ENCODE peak calls at places on chromosomes 4 and X, in four cellular contexts. Y, O, W and R are unnamed samples.

GRCh38 chr4:126627255-126627654 is 1005.5 kb upstream of the INTU start:
- DNase-seq in Y (no peak), O (no peak), W (no peak), R (peak)

GRCh38 chrX:11064851-11065600 is 46.1 kb upstream of the HCCS start:
- DNase-seq in Y (no peak), O (no peak), W (no peak), R (no peak)

GRCh38 chr4:163404570-163404969 is 60.9 kb downstream of the NPY5R start:
- DNase-seq in Y (no peak), O (peak), W (no peak), R (no peak)

GRCh38 chrX:135740683-135741149 is 27.3 kb downstream of the CT45A3 start:
- DNase-seq in Y (peak), O (peak), W (no peak), R (no peak)

GRCh38 chr4:15653430-15653829 is 1.7 kb downstream of the FBXL5 start:
- DNase-seq in Y (no peak), O (no peak), W (no peak), R (no peak)

GRCh38 chrX:149982310-149982709 is 44.0 kb upstream of the EOLA2 start:
- DNase-seq in Y (no peak), O (peak), W (no peak), R (no peak)

GRCh38 chrX:148501121-148502066 is 977 bp downstream of the AFF2 start:
- DNase-seq in Y (peak), O (no peak), W (no peak), R (no peak)

GRCh38 chr4:6306299-6306698 is 36.6 kb downstream of the WFS1 start:
- DNase-seq in Y (no peak), O (no peak), W (no peak), R (no peak)

GRCh38 chr4:15754323-15754722 is 23.8 kb upstream of the CD38 start:
- DNase-seq in Y (no peak), O (no peak), W (no peak), R (no peak)

GRCh38 chr4:99207911-99208718 is 10.9 kb downstream of the ADH6 start:
- DNase-seq in Y (no peak), O (no peak), W (no peak), R (no peak)

GRCh38 chr4:27270435-27270834 is 409.8 kb downstream of the STIM2 start:
- DNase-seq in Y (no peak), O (peak), W (no peak), R (no peak)

GRCh38 chrX:15579778-15580747 is 20.7 kb downstream of the ACE2 start:
- DNase-seq in Y (no peak), O (no peak), W (no peak), R (no peak)

GRCh38 chr4:100690812-100691211 is 173.0 kb upstream of the EMCN start:
- DNase-seq in Y (no peak), O (no peak), W (no peak), R (no peak)

GRCh38 chr4:121180558-121180957 is 16.4 kb upstream of the TNIP3 start:
- DNase-seq in Y (no peak), O (no peak), W (no peak), R (no peak)

GRCh38 chr4:20327808-20328207 is 76.1 kb downstream of the SLIT2 start:
- DNase-seq in Y (no peak), O (no peak), W (no peak), R (no peak)

GRCh38 chr4:13523105-13523477 is 21.2 kb downstream of the NKX3-2 start:
- DNase-seq in Y (no peak), O (no peak), W (no peak), R (no peak)

GRCh38 chr4:154741131-154741530 is 2.7 kb upstream of the LRAT start:
- DNase-seq in Y (no peak), O (no peak), W (no peak), R (no peak)

GRCh38 chr4:5940470-5941203 is 47.8 kb upstream of the CRMP1 start:
- DNase-seq in Y (no peak), O (peak), W (no peak), R (no peak)

GRCh38 chr4:160009656-160010493 is 907.0 kb downstream of the RAPGEF2 start:
- DNase-seq in Y (no peak), O (no peak), W (no peak), R (no peak)

GRCh38 chrX:74423289-74423985 is 2.1 kb downstream of the SLC16A2 start:
- DNase-seq in Y (no peak), O (no peak), W (no peak), R (no peak)

GRCh38 chr4:173684223-173684622 is 154.2 kb upstream of the HAND2 start:
- DNase-seq in Y (no peak), O (no peak), W (no peak), R (no peak)
- H3K4me3 ChIP-seq in Y (no peak), O (no peak), W (no peak), R (no peak)

GRCh38 chr4:1154126-1154522 is 18.3 kb downstream of the SPON2 start:
- DNase-seq in Y (no peak), O (no peak), W (no peak), R (no peak)

GRCh38 chr4:1153567-1154090 is 18.8 kb downstream of the SPON2 start:
- DNase-seq in Y (no peak), O (no peak), W (no peak), R (no peak)

GRCh38 chr4:1155314-1155713 is 17.1 kb downstream of the SPON2 start:
- DNase-seq in Y (no peak), O (no peak), W (no peak), R (no peak)

GRCh38 chr4:1156069-1156468 is 16.3 kb downstream of the SPON2 start:
- DNase-seq in Y (no peak), O (no peak), W (no peak), R (no peak)

GRCh38 chr4:1154523-1155182 is 17.7 kb downstream of the SPON2 start:
- DNase-seq in Y (no peak), O (no peak), W (no peak), R (no peak)
- TF ChIP-seq ZNF274 in Y (no peak), O (no peak), W (no peak), R (no peak)

GRCh38 chr4:2846172-2846571 is 2.5 kb downstream of the ADD1 start:
- DNase-seq in Y (no peak), O (no peak), W (no peak), R (no peak)

GRCh38 chr4:2847297-2847871 is 3.7 kb downstream of the ADD1 start:
- DNase-seq in Y (peak), O (no peak), W (no peak), R (no peak)

GRCh38 chr4:2842667-2843022 is 999 bp upstream of the ADD1 start:
- DNase-seq in Y (no peak), O (no peak), W (no peak), R (no peak)

GRCh38 chr4:2843909-2844584 is 403 bp downstream of the ADD1 start:
- DNase-seq in Y (no peak), O (no peak), W (no peak), R (no peak)

GRCh38 chr4:2843023-2843908 is at the start of gene ADD1:
- DNase-seq in Y (peak), O (peak), W (peak), R (peak)
- TF ChIP-seq SUZ12 in Y (no peak), O (no peak), W (no peak), R (no peak)

GRCh38 chr4:78776729-78777555 is 792 bp downstream of the BMP2K start:
- DNase-seq in Y (peak), O (peak), W (no peak), R (no peak)

GRCh38 chr4:78777556-78777900 is 1.4 kb downstream of the BMP2K start:
- DNase-seq in Y (no peak), O (no peak), W (no peak), R (no peak)

GRCh38 chr4:78779280-78779679 is 3.1 kb downstream of the BMP2K start:
- DNase-seq in Y (no peak), O (no peak), W (no peak), R (no peak)

GRCh38 chr4:78780093-78780492 is 3.9 kb downstream of the BMP2K start:
- DNase-seq in Y (no peak), O (no peak), W (no peak), R (no peak)

GRCh38 chr4:78778530-78778929 is 2.4 kb downstream of the BMP2K start:
- DNase-seq in Y (no peak), O (no peak), W (no peak), R (no peak)
- H3K4me3 ChIP-seq in Y (no peak), O (no peak), W (peak), R (peak)

GRCh38 chrX:38060331-38060878 is 54.1 kb downstream of the SYTL5 start:
- DNase-seq in Y (no peak), O (no peak), W (no peak), R (no peak)

GRCh38 chrX:38066934-38067333 is 60.6 kb downstream of the SYTL5 start:
- DNase-seq in Y (no peak), O (no peak), W (no peak), R (no peak)

GRCh38 chrX:38061335-38061734 is 55.0 kb downstream of the SYTL5 start:
- DNase-seq in Y (no peak), O (peak), W (no peak), R (peak)
- TF ChIP-seq ZNF274 in Y (no peak), O (no peak), W (no peak), R (no peak)

DNA sequence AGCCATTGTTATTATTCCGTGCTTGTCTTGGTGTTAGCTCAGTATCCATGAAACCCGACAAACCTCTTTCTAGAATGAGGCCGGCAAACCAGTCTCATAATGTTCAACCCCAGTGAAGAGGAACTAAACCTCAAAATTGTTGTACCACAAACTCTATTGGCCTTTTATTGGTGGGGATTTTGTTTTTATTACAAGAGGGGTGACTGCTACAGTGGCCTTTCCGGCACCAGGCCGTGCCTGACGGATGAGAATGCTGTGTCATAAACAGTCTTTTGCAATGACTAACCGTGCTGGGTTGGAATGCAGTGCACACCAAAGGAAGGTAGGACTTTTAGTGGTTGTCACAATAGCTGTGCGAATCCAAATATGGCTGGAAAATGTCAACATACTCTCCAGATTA is 60.8 kb downstream of the SHROOM2 start:
- DNase-seq in Y (no peak), O (peak), W (no peak), R (no peak)
- TF ChIP-seq SUZ12 in Y (no peak), O (no peak), W (no peak), R (no peak)

GRCh38 chr4:59818656-59819055 is 1381.5 kb upstream of the ADGRL3 start:
- DNase-seq in Y (no peak), O (no peak), W (peak), R (no peak)
- H3K4me3 ChIP-seq in Y (no peak), O (peak), W (peak), R (no peak)

DNA sequence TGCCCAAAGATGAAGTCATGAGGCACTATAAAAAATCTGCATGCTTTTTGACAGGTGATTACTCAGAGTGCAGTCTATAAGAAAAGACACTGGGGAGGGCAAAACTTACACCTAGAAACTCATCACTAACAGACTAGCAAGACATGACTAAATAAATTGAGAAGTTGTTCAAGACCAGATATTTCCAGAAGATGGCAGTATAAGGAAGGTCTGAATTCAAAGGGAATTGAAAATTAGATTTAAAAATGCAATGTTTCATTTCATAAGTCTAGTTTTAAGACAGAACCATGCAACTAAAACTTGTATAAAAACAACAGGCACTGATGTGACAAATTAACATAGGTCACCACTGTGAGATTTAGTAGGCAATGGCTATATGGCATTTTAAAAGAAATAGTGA is 232.5 kb upstream of the POF1B start:
- DNase-seq in Y (no peak), O (no peak), W (no peak), R (no peak)
- TF ChIP-seq ZNF274 in Y (no peak), O (no peak), W (no peak), R (no peak)

DNA sequence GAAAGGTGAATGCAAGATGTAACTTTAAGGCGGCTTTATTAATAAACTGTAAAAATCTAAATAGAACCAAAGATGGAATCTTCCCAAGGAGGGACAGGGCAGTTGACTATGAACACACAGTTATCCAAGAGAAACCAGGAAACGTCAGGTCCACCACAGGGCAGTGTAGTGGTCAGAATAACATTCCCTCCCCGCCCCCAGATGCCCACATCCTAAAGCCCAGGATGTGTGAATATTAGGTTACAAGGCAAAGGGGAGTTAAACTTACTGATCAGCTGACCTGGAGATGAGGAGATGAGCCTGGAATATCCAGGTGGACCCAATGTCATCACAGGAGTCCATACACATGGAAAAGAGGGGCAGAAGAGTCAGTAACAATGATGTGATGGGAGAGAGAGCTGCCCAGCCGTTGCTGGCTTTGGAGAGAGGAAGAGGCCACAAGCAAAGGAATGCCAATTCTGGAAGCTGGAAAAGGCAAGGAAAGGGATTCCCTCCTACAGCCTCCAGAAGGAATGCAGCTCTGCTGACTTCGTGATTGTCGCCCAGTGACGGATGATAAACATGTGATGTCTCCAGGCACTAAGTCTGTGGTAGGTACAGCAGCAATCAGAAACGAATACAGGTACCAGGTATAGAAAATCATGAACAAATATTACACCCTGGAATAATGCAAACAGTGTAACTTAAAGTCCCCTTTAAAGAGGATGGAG is 5.2 kb downstream of the SH3KBP1 start:
- DNase-seq in Y (no peak), O (no peak), W (no peak), R (no peak)
- TF ChIP-seq SUZ12 in Y (no peak), O (no peak), W (no peak), R (no peak)

DNA sequence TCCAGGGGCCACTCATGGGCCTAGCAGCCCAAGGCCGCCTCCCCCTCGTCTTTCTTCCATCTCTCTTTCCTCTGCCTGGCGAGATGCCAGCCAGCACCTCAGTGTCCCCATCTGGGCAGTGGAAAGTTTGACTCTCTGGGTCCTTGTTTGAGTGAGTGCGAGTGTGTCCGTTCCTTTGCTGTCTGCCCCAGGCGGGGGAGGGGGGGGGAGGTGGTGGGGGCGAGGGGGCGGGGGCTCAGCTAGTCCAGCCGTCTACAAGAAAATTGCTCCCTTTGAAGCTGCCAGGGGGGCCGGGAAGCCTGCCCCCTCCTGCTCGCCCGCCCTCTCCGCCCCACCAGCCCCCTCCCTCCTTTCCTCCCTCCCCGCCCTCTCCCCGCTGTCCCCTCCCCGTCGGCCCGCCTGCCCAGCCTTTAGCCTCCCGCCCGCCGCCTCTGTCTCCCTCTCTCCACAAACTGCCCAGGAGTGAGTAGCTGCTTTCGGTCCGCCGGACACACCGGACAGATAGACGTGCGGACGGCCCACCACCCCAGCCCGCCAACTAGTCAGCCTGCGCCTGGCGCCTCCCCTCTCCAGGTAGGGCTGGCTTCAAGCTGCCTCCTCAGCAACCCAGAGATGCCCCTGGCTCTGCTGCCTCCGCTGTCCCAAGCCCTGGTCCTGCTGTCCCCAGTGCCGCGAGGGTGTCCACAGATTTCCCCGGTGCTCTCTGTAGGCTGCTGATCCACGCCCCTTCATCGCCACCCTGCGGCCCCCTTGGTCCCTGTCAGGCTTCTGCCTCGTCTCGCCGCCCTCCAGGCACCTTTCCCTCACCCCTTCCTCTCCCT is at the start of gene BGN:
- DNase-seq in Y (peak), O (peak), W (no peak), R (no peak)
- H3K4me3 ChIP-seq in Y (peak), O (peak), W (no peak), R (no peak)